ENCODE peak calls at places on chromosomes 2 and 18, in seven cellular contexts. I is upper lobe of left lung, E is suprapubic skin, M is endothelial cell of umbilical vein, X is HepG2, Q is spleen, U is prostate gland. H is an unnamed sample.

GRCh38 chr2:28233070-28233718 is 159.5 kb upstream of the FOSL2 start:
- DNase-seq in U (no peak), Q (no peak), I (no peak), E (no peak), M (no peak), X (peak), H (no peak)

GRCh38 chr18:62198259-62198658 is 11.2 kb downstream of the RELCH start:
- DNase-seq in Q (no peak), U (no peak), M (no peak), I (no peak), E (no peak), X (no peak), H (no peak)

GRCh38 chr2:2573658-2574293 is 242.7 kb upstream of the MYT1L start:
- DNase-seq in I (no peak), E (no peak), M (no peak), X (peak), Q (peak), U (no peak), H (no peak)

GRCh38 chr2:36650031-36650430 is 46.5 kb upstream of the VIT start:
- DNase-seq in Q (no peak), U (peak), E (no peak), X (peak), M (peak), I (no peak), H (peak)

GRCh38 chr18:30192216-30192615 is 850.3 kb downstream of the DSC3 start:
- DNase-seq in Q (no peak), I (peak), U (no peak), M (no peak), X (peak), E (no peak), H (peak)

GRCh38 chr18:3773303-3773702 is 323.3 kb downstream of the TGIF1 start:
- DNase-seq in M (no peak), X (no peak), Q (no peak), U (peak), I (no peak), E (no peak), H (no peak)

GRCh38 chr2:127047716-127048617 is 59.0 kb downstream of the BIN1 start:
- DNase-seq in X (no peak), I (peak), Q (no peak), U (no peak), E (peak), M (no peak), H (no peak)

GRCh38 chr2:943821-944220 is 6.8 kb upstream of the SNTG2 start:
- DNase-seq in E (no peak), Q (no peak), X (no peak), M (no peak), U (no peak), I (no peak), H (no peak)

GRCh38 chr2:24570225-24570624 is 79.2 kb downstream of the NCOA1 start:
- DNase-seq in U (no peak), M (no peak), Q (no peak), I (no peak), X (no peak), E (no peak), H (no peak)

GRCh38 chr2:184326076-184326475 is 272.3 kb upstream of the ZNF804A start:
- DNase-seq in X (no peak), I (no peak), M (no peak), E (no peak), U (no peak), Q (no peak), H (no peak)

GRCh38 chr2:32231959-32232358 is 32.7 kb downstream of the NLRC4 start:
- DNase-seq in U (no peak), E (no peak), Q (no peak), I (no peak), M (no peak), X (peak), H (no peak)

GRCh38 chr2:219453691-219454131 is 19.1 kb downstream of the SPEG start:
- DNase-seq in M (no peak), I (no peak), X (no peak), Q (no peak), U (peak), E (no peak), H (peak)

GRCh38 chr18:39571511-39571910 is 2005.9 kb upstream of the CELF4 start:
- DNase-seq in Q (no peak), U (no peak), X (peak), I (no peak), M (peak), E (no peak), H (peak)

GRCh38 chr2:180319586-180320405 is 312.7 kb upstream of the CWC22 start:
- DNase-seq in X (no peak), Q (no peak), I (no peak), M (no peak), U (no peak), E (no peak), H (no peak)

GRCh38 chr2:18623782-18624181 is 34.4 kb upstream of the NT5C1B start:
- DNase-seq in M (no peak), X (no peak), U (no peak), I (no peak), Q (no peak), E (no peak), H (no peak)

GRCh38 chr2:222439692-222440091 is 15.3 kb downstream of the SGPP2 start:
- DNase-seq in E (no peak), M (no peak), U (no peak), I (no peak), X (no peak), Q (no peak), H (no peak)

GRCh38 chr2:201127570-201127969 is 11.6 kb downstream of the CFLAR start:
- DNase-seq in I (no peak), M (peak), X (no peak), E (no peak), U (no peak), Q (no peak), H (no peak)

GRCh38 chr2:27681844-27682243 is 18.2 kb downstream of the SLC4A1AP start:
- DNase-seq in U (no peak), M (no peak), X (peak), E (no peak), I (no peak), Q (no peak), H (no peak)

GRCh38 chr2:223980397-223980735 is 23.1 kb downstream of the MRPL44 start:
- DNase-seq in Q (no peak), I (no peak), U (no peak), E (no peak), M (no peak), X (no peak), H (no peak)

GRCh38 chr18:29434650-29435049 is 1257.7 kb upstream of the CDH2 start:
- DNase-seq in M (no peak), U (no peak), X (no peak), E (no peak), Q (no peak), I (no peak), H (peak)

GRCh38 chr2:189300917-189301316 is 121.4 kb upstream of the COL5A2 start:
- DNase-seq in X (no peak), U (no peak), E (no peak), M (no peak), I (no peak), Q (no peak), H (no peak)

GRCh38 chr2:239716536-239717318 is 308.4 kb downstream of the NDUFA10 start:
- DNase-seq in Q (peak), E (peak), X (no peak), I (no peak), M (no peak), U (no peak), H (no peak)

GRCh38 chr2:9262671-9263171 is 56.1 kb downstream of the ASAP2 start:
- DNase-seq in U (no peak), I (no peak), M (peak), E (peak), Q (no peak), X (no peak), H (no peak)

GRCh38 chr18:46278481-46279465 is 174.6 kb downstream of the HAUS1 start:
- DNase-seq in U (no peak), Q (no peak), E (no peak), X (no peak), M (peak), I (no peak), H (no peak)

GRCh38 chr2:39660612-39661196 is 5.0 kb upstream of the TMEM178A start:
- DNase-seq in X (no peak), E (no peak), Q (no peak), I (no peak), U (no peak), M (no peak), H (no peak)

GRCh38 chr18:6525593-6525992 is 110.9 kb upstream of the L3MBTL4 start:
- DNase-seq in I (no peak), E (no peak), X (no peak), M (no peak), Q (no peak), U (no peak), H (no peak)

GRCh38 chr2:43426305-43427031 is 169.4 kb downstream of the THADA start:
- DNase-seq in E (peak), X (peak), U (peak), M (peak), Q (peak), I (no peak), H (no peak)

GRCh38 chr2:88837511-88838160 is 146.2 kb downstream of the RPIA start:
- DNase-seq in M (no peak), Q (no peak), X (no peak), I (no peak), U (no peak), E (no peak), H (no peak)

GRCh38 chr2:127024769-127025356 is 82.1 kb downstream of the BIN1 start:
- DNase-seq in E (no peak), X (no peak), I (peak), U (no peak), M (no peak), Q (peak), H (peak)

GRCh38 chr2:693606-694005 is 16.4 kb upstream of the TMEM18 start:
- DNase-seq in X (no peak), M (no peak), E (no peak), U (no peak), I (no peak), Q (no peak), H (no peak)

GRCh38 chr2:101160454-101160853 is 9.3 kb upstream of the TBC1D8 start:
- DNase-seq in M (peak), E (no peak), I (no peak), Q (no peak), X (no peak), U (no peak), H (no peak)

DNA sequence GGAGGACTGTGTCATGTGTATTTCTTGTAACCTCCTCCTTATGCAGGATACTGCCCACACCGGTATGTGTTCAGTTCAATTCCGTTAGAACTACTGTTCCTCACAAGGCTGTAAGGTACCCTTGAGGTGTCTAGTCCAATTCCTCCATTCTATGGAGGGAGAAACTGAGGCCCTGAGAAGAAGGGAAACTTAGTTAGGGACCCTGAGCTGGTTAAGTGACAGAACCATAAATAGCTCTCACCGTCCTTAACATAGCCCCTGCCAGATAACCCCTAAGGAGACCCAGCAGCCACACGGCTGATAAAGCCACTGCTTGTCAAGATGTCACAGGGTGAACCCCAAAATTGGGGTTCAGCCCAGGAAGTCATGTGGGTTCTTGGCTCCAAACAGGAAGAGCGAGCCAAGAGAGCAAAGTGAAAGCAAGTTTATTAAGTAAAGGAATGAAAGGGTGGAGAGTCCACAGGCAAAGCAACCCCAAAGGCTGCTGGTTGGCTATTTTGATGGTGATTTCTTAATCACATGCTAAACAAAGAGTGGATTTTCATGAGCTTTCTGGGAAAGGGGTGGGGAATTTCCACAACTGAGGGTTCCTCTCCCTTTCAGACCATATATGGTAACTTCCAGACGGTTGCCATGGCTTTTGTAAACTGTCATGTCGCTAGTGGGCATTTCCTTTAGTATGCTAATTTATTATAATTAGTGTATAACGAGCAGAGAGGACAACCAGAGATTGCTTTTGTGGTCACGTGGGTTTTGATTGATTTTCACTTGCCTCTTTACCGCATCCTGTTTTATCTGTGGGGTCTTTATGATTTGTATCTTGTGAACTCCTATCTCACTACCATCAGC is 83.4 kb upstream of the RTN4 start:
- DNase-seq in U (peak), X (peak), E (no peak), Q (no peak), I (no peak), M (peak), H (peak)
- TF ChIP-seq POLR2AphosphoS5 in U (peak), X (no peak), E (peak), Q (no peak), I (no peak), M (no peak), H (peak)

DNA sequence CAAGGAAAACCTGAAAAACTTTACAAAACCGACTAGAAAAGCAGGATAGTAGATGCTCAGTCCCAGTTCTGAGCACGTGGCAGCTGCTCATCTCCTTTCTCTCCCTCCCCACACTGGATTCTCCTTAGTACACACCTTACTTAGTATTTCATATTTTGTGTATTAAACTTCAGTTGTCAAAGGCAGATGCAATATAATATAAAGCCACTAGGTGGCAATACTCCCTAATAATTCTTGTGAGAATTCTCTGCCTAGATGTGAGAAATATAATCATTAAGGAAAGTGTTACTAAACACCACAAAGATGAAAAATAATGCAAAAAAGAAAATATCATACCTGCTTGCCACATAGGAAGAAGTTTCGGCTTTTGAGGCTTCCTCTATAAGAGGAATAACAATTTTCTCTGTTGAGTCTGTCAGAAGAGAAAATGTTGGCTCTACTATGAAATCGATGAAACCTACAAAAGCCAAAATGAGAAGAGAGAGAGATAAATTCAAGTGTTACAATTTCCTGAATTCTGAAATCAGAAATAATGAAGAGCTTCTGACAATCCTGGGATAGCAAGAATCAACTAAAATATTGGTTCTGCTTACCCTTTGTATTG is 200.6 kb downstream of the PPP1R1C start:
- DNase-seq in M (peak), E (no peak), Q (no peak), I (no peak), X (peak), U (no peak), H (peak)
- TF ChIP-seq CTCF in M (peak), E (peak), Q (peak), I (peak), X (peak), U (peak), H (peak)

DNA sequence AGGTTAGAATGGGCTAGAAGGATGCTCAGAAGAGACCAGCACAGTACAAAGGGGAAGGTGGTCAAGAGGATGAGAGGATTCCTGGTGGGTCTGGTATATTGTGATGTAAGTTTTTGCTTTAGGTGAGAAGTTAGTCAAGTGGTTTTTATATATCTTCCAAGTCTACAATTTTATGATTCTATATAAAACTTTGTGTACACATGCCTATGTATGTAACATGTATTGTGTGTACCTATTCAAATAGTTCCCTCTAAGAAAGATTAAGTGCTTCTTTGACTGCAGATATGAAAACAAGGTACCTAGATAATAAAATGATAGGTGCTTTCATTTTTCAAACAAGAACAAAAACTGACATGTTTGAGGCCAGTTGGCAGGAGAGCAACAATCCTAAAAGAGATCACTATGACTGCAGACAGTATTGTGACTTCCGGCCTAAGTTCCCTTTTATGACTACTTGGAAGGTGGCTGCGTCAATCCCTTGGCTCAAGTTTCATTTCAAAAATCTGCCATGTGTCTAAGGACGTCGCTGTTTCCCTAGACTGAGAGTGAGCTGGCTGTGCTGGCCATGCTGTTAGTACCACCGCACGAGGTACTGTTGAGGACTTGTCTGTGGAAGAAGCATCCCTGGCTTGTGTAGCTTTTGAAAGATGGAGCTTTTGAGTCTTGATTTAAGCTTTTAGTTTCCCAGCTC is 123.1 kb downstream of the PRPF40A start:
- DNase-seq in I (no peak), M (no peak), X (no peak), U (peak), Q (no peak), E (no peak), H (no peak)
- TF ChIP-seq POLR2AphosphoS5 in I (no peak), M (no peak), X (no peak), U (peak), Q (no peak), E (no peak), H (no peak)

GRCh38 chr2:15521782-15522181 is 39.4 kb downstream of the NBAS start:
- DNase-seq in I (no peak), U (no peak), M (peak), X (peak), Q (no peak), E (no peak), H (no peak)

GRCh38 chr2:15532996-15533395 is 28.1 kb downstream of the NBAS start:
- DNase-seq in E (no peak), U (no peak), I (no peak), Q (no peak), X (no peak), M (no peak), H (no peak)

GRCh38 chr2:15531095-15531854 is 29.9 kb downstream of the NBAS start:
- DNase-seq in X (no peak), M (no peak), E (no peak), U (no peak), I (no peak), Q (no peak), H (no peak)

GRCh38 chr2:15527074-15527739 is 33.9 kb downstream of the NBAS start:
- DNase-seq in I (no peak), M (no peak), X (peak), Q (no peak), U (no peak), E (no peak), H (peak)
- TF ChIP-seq CTCF in I (no peak), M (no peak), X (peak), Q (no peak), U (no peak), E (no peak), H (peak)